ENCODE peak calls at places on chromosomes 1 and 21, in four cellular contexts. I is AG04449, F is BJ, R is bronchial epithelial cell. X is an unnamed sample.

GRCh38 chr1:152932170-152932811 is 14.7 kb upstream of the SPRR5 start:
- DNase-seq in I (no peak), F (no peak), R (peak; percentile 78), X (no peak)

GRCh38 chr1:229253170-229253974 is 17.5 kb upstream of the RAB4A start:
- DNase-seq in I (no peak), F (no peak), R (peak; percentile 79), X (no peak)

GRCh38 chr1:197915797-197916686 is 1.1 kb upstream of the LHX9 start:
- DNase-seq in I (no peak), F (no peak), R (peak; percentile 40), X (peak; percentile 29)

GRCh38 chr1:94329986-94330385 is 88.2 kb upstream of the ABCD3 start:
- DNase-seq in I (no peak), F (no peak), R (peak; percentile 28), X (no peak)

GRCh38 chr1:226414098-226414698 is 6.3 kb upstream of the PARP1 start:
- DNase-seq in I (no peak), F (no peak), R (no peak), X (no peak)

GRCh38 chr1:9129391-9130041 is 614 bp upstream of the GPR157 start:
- DNase-seq in I (no peak), F (no peak), R (no peak), X (no peak)

GRCh38 chr1:94349853-94350252 is 68.3 kb upstream of the ABCD3 start:
- DNase-seq in I (no peak), F (no peak), R (no peak), X (no peak)

GRCh38 chr1:47485817-47486216 is 48.0 kb downstream of the FOXD2 start:
- DNase-seq in I (no peak), F (no peak), R (no peak), X (no peak)

GRCh38 chr21:39034590-39035536 is 148.4 kb downstream of the PSMG1 start:
- DNase-seq in I (no peak), F (no peak), R (no peak), X (no peak)

GRCh38 chr1:27658951-27659496 is 13.0 kb downstream of the IFI6 start:
- DNase-seq in I (no peak), F (peak; percentile 63), R (peak; percentile 83), X (no peak)

GRCh38 chr1:64172458-64172983 is 30.9 kb upstream of the UBE2U start:
- DNase-seq in I (no peak), F (no peak), R (peak; percentile 35), X (peak; percentile 5)

GRCh38 chr1:38745476-38746410 is 113.8 kb downstream of the RRAGC start:
- DNase-seq in I (no peak), F (no peak), R (peak; percentile 80), X (no peak)

GRCh38 chr1:233614743-233615521 is 1.0 kb downstream of the KCNK1 start:
- DNase-seq in I (no peak), F (no peak), R (peak; percentile 61), X (no peak)

GRCh38 chr1:178496410-178497135 is at the start of gene CLEC20A:
- DNase-seq in I (no peak), F (no peak), R (no peak), X (no peak)

GRCh38 chr1:215023151-215023832 is 59.2 kb upstream of the KCNK2 start:
- DNase-seq in I (no peak), F (no peak), R (no peak), X (no peak)

GRCh38 chr1:198558402-198558801 is 17.9 kb upstream of the ATP6V1G3 start:
- DNase-seq in I (no peak), F (no peak), R (no peak), X (no peak)

GRCh38 chr1:89822109-89822962 is 1.5 kb downstream of the LRRC8D start:
- DNase-seq in I (no peak), F (no peak), R (no peak), X (no peak)

GRCh38 chr1:201026234-201026633 is 2.7 kb upstream of the KIF21B start:
- DNase-seq in I (no peak), F (no peak), R (no peak), X (no peak)

GRCh38 chr1:78755986-78756385 is 106.4 kb downstream of the IFI44 start:
- DNase-seq in I (no peak), F (no peak), R (peak; percentile 94), X (no peak)

GRCh38 chr1:102834688-102835320 is 273.5 kb downstream of the COL11A1 start:
- DNase-seq in I (no peak), F (no peak), R (peak; percentile 12), X (no peak)

GRCh38 chr1:234981758-234982157 is 146.9 kb downstream of the TOMM20 start:
- DNase-seq in I (no peak), F (no peak), R (no peak), X (no peak)

GRCh38 chr1:234979316-234980223 is 149.1 kb downstream of the TOMM20 start:
- DNase-seq in I (no peak), F (no peak), R (no peak), X (no peak)

GRCh38 chr1:234978397-234979291 is 150.0 kb downstream of the TOMM20 start:
- DNase-seq in I (no peak), F (no peak), R (peak; percentile 94), X (no peak)

GRCh38 chr1:234980657-234981396 is 147.8 kb downstream of the TOMM20 start:
- DNase-seq in I (peak; percentile 79), F (peak; percentile 76), R (peak; percentile 93), X (peak; percentile 79)

GRCh38 chr1:234980224-234980656 is 148.4 kb downstream of the TOMM20 start:
- DNase-seq in I (no peak), F (no peak), R (no peak), X (no peak)
- TF ChIP-seq CTCF in I (no peak), F (no peak), R (no peak), X (no peak)

GRCh38 chr1:15950302-15950701 is 25.6 kb downstream of the ZBTB17 start:
- DNase-seq in I (no peak), F (no peak), R (no peak), X (no peak)
- H3K4me3 ChIP-seq in I (no peak overlapping the region), F (no peak overlapping the region), R (no peak overlapping the region), X (no peak overlapping the region)

GRCh38 chr1:18299441-18300338 is 181.0 kb upstream of the KLHDC7A start:
- DNase-seq in I (no peak), F (no peak), R (peak; percentile 3), X (no peak)

GRCh38 chr1:18304151-18304869 is 176.4 kb upstream of the KLHDC7A start:
- DNase-seq in I (no peak), F (no peak), R (no peak), X (no peak)

GRCh38 chr1:18300376-18300775 is 180.4 kb upstream of the KLHDC7A start:
- DNase-seq in I (no peak), F (no peak), R (no peak), X (no peak)

GRCh38 chr1:18305182-18305795 is 175.4 kb upstream of the KLHDC7A start:
- DNase-seq in I (no peak), F (no peak), R (no peak), X (no peak)

GRCh38 chr1:18302788-18303413 is 177.8 kb upstream of the KLHDC7A start:
- DNase-seq in I (no peak), F (no peak), R (no peak), X (no peak)
- TF ChIP-seq CTCF in I (peak; percentile 5), F (no peak), R (no peak), X (no peak)

GRCh38 chr1:176919386-176920378 is 244.8 kb downstream of the ASTN1 start:
- DNase-seq in I (no peak), F (no peak), R (peak; percentile 24), X (no peak)
- H3K4me3 ChIP-seq in I (no peak overlapping the region), F (no peak overlapping the region), R (no peak overlapping the region), X (no peak overlapping the region)

GRCh38 chr1:91529856-91530255 is 29.2 kb downstream of the CDC7 start:
- DNase-seq in I (no peak), F (no peak), R (peak; percentile 77), X (no peak)
- TF ChIP-seq CTCF in I (peak; percentile 25), F (peak; percentile 22), R (peak; percentile 47), X (peak; percentile 41)

GRCh38 chr1:3625151-3625907 is 514 bp downstream of the TPRG1L start:
- DNase-seq in I (no peak), F (no peak), R (peak; percentile 30), X (no peak)
- H3K4me3 ChIP-seq in I (peak overlapping the region; percentile 68), F (peak overlapping the region; percentile 98), R (peak overlapping the region; percentile 93), X (peak overlapping the region; percentile 57)